ENCODE peak calls at places on chromosomes 1 and 21, in five cellular contexts. P is lung, A is tibial artery, X is AG20443, B is osteocyte. G is an unnamed sample.
A peak's percentile ranks its signal among the peaks of the same experiment; 100 is the strongest.

GRCh38 chr1:50080904-50081586 is 27.7 kb upstream of the ELAVL4 start:
- DNase-seq in P (no peak), X (no peak), B (no peak), A (no peak), G (no peak)

GRCh38 chr1:235266967-235267366 is 61.0 kb downstream of the ARID4B start:
- DNase-seq in X (no peak), B (no peak), A (no peak), P (no peak), G (no peak)

GRCh38 chr1:228003461-228004330 is 3.1 kb upstream of the WNT3A start:
- DNase-seq in A (no peak), X (peak; percentile 11), B (no peak), P (no peak), G (no peak)

GRCh38 chr1:247111259-247111635 is 7.1 kb upstream of the ZNF669 start:
- DNase-seq in P (no peak), A (no peak), B (no peak), X (peak; percentile 65), G (no peak)

GRCh38 chr1:115283249-115283648 is 54.8 kb downstream of the NGF start:
- DNase-seq in X (no peak), P (no peak), B (no peak), A (peak; percentile 79), G (no peak)

GRCh38 chr1:229941785-229942184 is 125.3 kb upstream of the GALNT2 start:
- DNase-seq in B (no peak), X (no peak), P (no peak), A (no peak), G (no peak)

GRCh38 chr1:21631944-21632887 is 36.9 kb downstream of the RAP1GAP start:
- DNase-seq in A (no peak), X (no peak), P (no peak), B (no peak), G (no peak)

GRCh38 chr1:54398963-54399528 is 7.1 kb downstream of the SSBP3 start:
- DNase-seq in X (no peak), A (no peak), P (no peak), B (no peak), G (no peak)

GRCh38 chr21:37474342-37474741 is 107.8 kb downstream of the DYRK1A start:
- DNase-seq in A (no peak), P (no peak), X (no peak), B (no peak), G (no peak)

GRCh38 chr1:207807395-207808321 is 55.8 kb downstream of the CD46 start:
- DNase-seq in P (peak; percentile 65), X (no peak), A (peak; percentile 75), B (peak; percentile 74), G (no peak)

GRCh38 chr1:55789466-55789865 is 574.3 kb upstream of the USP24 start:
- DNase-seq in B (no peak), A (no peak), P (no peak), X (no peak), G (no peak)

GRCh38 chr1:184416476-184416875 is 29.6 kb downstream of the C1orf21 start:
- DNase-seq in A (no peak), X (no peak), B (no peak), P (no peak), G (no peak)

GRCh38 chr21:44539991-44540666 is at the start of gene KRTAP10-1:
- DNase-seq in B (peak; percentile 83), P (peak; percentile 16), A (no peak), X (no peak), G (no peak)

GRCh38 chr1:99717005-99717404 is 49.4 kb downstream of the FRRS1 start:
- DNase-seq in P (no peak), B (no peak), A (no peak), X (no peak), G (no peak)

GRCh38 chr1:61597601-61598000 is 127.3 kb downstream of the TM2D1 start:
- DNase-seq in B (no peak), P (no peak), A (no peak), X (no peak), G (no peak)

GRCh38 chr1:6343506-6344405 is 49.8 kb downstream of the ACOT7 start:
- DNase-seq in P (peak; percentile 67), B (peak; percentile 92), X (peak; percentile 93), A (no peak), G (peak; percentile 89)

GRCh38 chr1:58515794-58516401 is 30.6 kb downstream of the OMA1 start:
- DNase-seq in X (peak; percentile 70), B (no peak), A (no peak), P (peak; percentile 43), G (no peak)

GRCh38 chr1:151992345-151993083 is 1.1 kb downstream of the S100A10 start:
- DNase-seq in B (peak; percentile 88), P (peak; percentile 90), X (peak; percentile 82), A (peak; percentile 87), G (peak; percentile 98)

GRCh38 chr1:58779837-58780585 is 3.8 kb downstream of the JUN start:
- DNase-seq in A (no peak), P (peak; percentile 50), B (no peak), X (peak; percentile 41), G (peak; percentile 58)

GRCh38 chr1:17802164-17802563 is 47.0 kb downstream of the ACTL8 start:
- DNase-seq in X (peak; percentile 80), A (no peak), P (no peak), B (no peak), G (no peak)

GRCh38 chr1:21648791-21649190 is 20.4 kb downstream of the RAP1GAP start:
- DNase-seq in B (no peak), X (no peak), P (no peak), A (no peak), G (no peak)

G was measured in RWPE2.